ENCODE peak calls at places on chromosomes 7 and 10, in four cellular contexts. X, U, C and Z are unnamed samples.

GRCh38 chr10:15419279-15419874 is 48.3 kb upstream of the FAM171A1 start:
- DNase-seq in X (peak; percentile 60), U (peak; percentile 69), C (peak; percentile 47), Z (peak; percentile 57)

GRCh38 chr10:130018253-130018652 is 54.2 kb upstream of the EBF3 start:
- DNase-seq in X (peak; percentile 24), U (peak; percentile 43), C (no peak), Z (no peak)

GRCh38 chr10:119898577-119898976 is 6.0 kb downstream of the SEC23IP start:
- DNase-seq in X (no peak), U (no peak), C (no peak), Z (no peak)

GRCh38 chr7:100426516-100426915 is 2.0 kb downstream of the ZCWPW1 start:
- DNase-seq in X (no peak), U (no peak), C (no peak), Z (no peak)

GRCh38 chr10:130485958-130486680 is 349.9 kb downstream of the GLRX3 start:
- DNase-seq in X (no peak), U (no peak), C (no peak), Z (no peak)

GRCh38 chr10:9342865-9343450 is 1288.5 kb downstream of the GATA3 start:
- DNase-seq in X (peak; percentile 41), U (peak; percentile 68), C (peak; percentile 31), Z (peak; percentile 53)

GRCh38 chr10:91514684-91515253 is 104.6 kb downstream of the HECTD2 start:
- DNase-seq in X (peak; percentile 23), U (no peak), C (no peak), Z (no peak)

GRCh38 chr7:8303904-8304528 is 42.0 kb upstream of the ICA1 start:
- DNase-seq in X (no peak), U (no peak), C (no peak), Z (no peak)

GRCh38 chr10:35217458-35217857 is 90.8 kb downstream of the CREM start:
- DNase-seq in X (no peak), U (no peak), C (no peak), Z (no peak)

GRCh38 chr7:134315679-134316538 is 821 bp downstream of the SLC35B4 start:
- DNase-seq in X (peak; percentile 34), U (peak; percentile 51), C (peak; percentile 27), Z (peak; percentile 15)

GRCh38 chr7:31603076-31603475 is 83.9 kb upstream of the PPP1R17 start:
- DNase-seq in X (peak; percentile 7), U (no peak), C (no peak), Z (peak; percentile 33)

GRCh38 chr7:143510854-143511592 is 33.4 kb downstream of the TAS2R41 start:
- DNase-seq in X (no peak), U (no peak), C (no peak), Z (no peak)

GRCh38 chr7:101197991-101198390 is 2.8 kb downstream of the MOGAT3 start:
- DNase-seq in X (no peak), U (no peak), C (peak; percentile 40), Z (no peak)

GRCh38 chr10:51689536-51689935 is 9.9 kb downstream of the CSTF2T start:
- DNase-seq in X (no peak), U (no peak), C (no peak), Z (peak; percentile 59)

GRCh38 chr10:99115703-99116102 is 119.9 kb downstream of the HPSE2 start:
- DNase-seq in X (no peak), U (no peak), C (no peak), Z (no peak)

GRCh38 chr10:83343676-83344075 is 795.6 kb upstream of the GHITM start:
- DNase-seq in X (no peak), U (no peak), C (no peak), Z (no peak)

GRCh38 chr7:42982604-42983115 is 50.5 kb downstream of the MRPL32 start:
- DNase-seq in X (no peak), U (no peak), C (no peak), Z (peak; percentile 3)

GRCh38 chr7:82527831-82528230 is 84.3 kb upstream of the CACNA2D1 start:
- DNase-seq in X (peak; percentile 17), U (peak; percentile 74), C (no peak), Z (peak; percentile 47)

GRCh38 chr7:76353744-76354143 is 5.0 kb downstream of the YWHAG start:
- DNase-seq in X (no peak), U (no peak), C (no peak), Z (no peak)

GRCh38 chr10:35216303-35216905 is 89.8 kb downstream of the CREM start:
- DNase-seq in X (peak; percentile 22), U (peak; percentile 41), C (no peak), Z (peak; percentile 55)

GRCh38 chr10:80144302-80145131 is 12.0 kb downstream of the PLAC9 start:
- DNase-seq in X (no peak), U (no peak), C (peak; percentile 46), Z (peak; percentile 43)

GRCh38 chr10:129078746-129079480 is 388.1 kb upstream of the MGMT start:
- DNase-seq in X (no peak), U (no peak), C (no peak), Z (no peak)

GRCh38 chr7:112201421-112201820 is 4.8 kb downstream of the DOCK4 start:
- DNase-seq in X (peak; percentile 71), U (peak; percentile 86), C (no peak), Z (peak; percentile 86)

GRCh38 chr7:69422473-69423102 is 175.7 kb upstream of the AUTS2 start:
- DNase-seq in X (no peak), U (no peak), C (no peak), Z (no peak)
- TF ChIP-seq CTCF in X (no peak), U (no peak), C (no peak), Z (no peak)

GRCh38 chr10:132066186-132066585 is 440 bp downstream of the JAKMIP3 start:
- DNase-seq in X (no peak), U (peak; percentile 30), C (no peak), Z (no peak)
- H3K4me3 ChIP-seq in X (peak overlapping the region; percentile 36), U (peak overlapping the region; percentile 60), C (no peak overlapping the region), Z (peak overlapping the region; percentile 34)

GRCh38 chr10:52883996-52884871 is 111.7 kb upstream of the MBL2 start:
- DNase-seq in X (peak; percentile 71), U (peak; percentile 90), C (peak; percentile 74), Z (peak; percentile 99)
- TF ChIP-seq CTCF in X (peak; percentile 69), U (peak; percentile 82), C (peak; percentile 80), Z (peak; percentile 90)

DNA sequence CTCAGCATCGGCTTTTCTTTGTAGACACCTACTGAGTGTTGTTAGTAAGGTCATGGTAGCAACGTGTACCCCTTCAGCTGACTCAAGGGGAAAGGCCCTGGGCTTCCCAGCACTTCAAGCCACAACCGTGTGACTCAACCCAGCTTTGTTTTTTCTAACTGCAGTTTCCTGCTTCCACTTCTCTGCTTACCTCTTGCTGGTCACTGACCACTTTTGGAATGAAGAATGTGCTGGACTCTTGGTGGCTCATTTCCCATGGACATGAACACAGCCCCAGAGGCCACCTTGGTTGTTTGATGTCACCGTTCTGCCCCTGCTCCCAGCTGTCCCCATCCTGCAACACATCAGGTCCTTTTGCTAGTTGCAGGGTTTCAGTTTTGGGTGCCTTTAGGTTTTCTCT is 69.5 kb upstream of the ZNF438 start:
- DNase-seq in X (peak; percentile 95), U (peak; percentile 88), C (no peak), Z (peak; percentile 91)
- H3K4me3 ChIP-seq in X (no peak overlapping the region), U (no peak overlapping the region), C (no peak overlapping the region), Z (no peak overlapping the region)

DNA sequence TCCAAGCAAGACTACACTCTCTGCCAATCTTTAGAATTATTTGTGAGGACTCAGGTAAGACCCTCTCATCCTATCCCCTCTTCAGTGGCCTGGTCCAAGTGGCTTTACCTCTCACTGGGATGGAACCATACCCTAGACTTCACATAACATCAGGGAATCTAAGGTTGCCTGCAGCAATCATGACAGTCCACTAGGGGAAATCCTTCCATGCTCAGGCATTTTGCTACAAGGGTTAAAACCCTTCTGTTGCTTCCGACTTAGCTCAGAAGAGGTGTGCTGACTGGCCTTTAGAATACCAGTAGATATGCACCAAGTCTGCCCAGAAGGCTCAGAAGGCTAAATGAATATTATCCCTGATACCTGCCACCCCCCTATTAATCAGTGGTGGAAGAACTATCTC is 24.9 kb upstream of the NPS start:
- DNase-seq in X (no peak), U (no peak), C (no peak), Z (no peak)
- TF ChIP-seq CTCF in X (peak; percentile 1), U (peak; percentile 17), C (no peak), Z (peak; percentile 7)

GRCh38 chr7:74604326-74605020 is 53.0 kb upstream of the GTF2I start:
- DNase-seq in X (no peak), U (no peak), C (no peak), Z (no peak)

GRCh38 chr7:74598558-74598957 is 59.0 kb upstream of the GTF2I start:
- DNase-seq in X (peak; percentile 67), U (no peak), C (no peak), Z (no peak)

GRCh38 chr7:74599251-74599650 is 58.3 kb upstream of the GTF2I start:
- DNase-seq in X (no peak), U (no peak), C (no peak), Z (no peak)
- H3K4me3 ChIP-seq in X (no peak overlapping the region), U (no peak overlapping the region), C (no peak overlapping the region), Z (no peak overlapping the region)